ENCODE peak calls at places on chromosome 13, in ten cellular contexts. Q is LHCN-M2; S is C1 segment of cervical spinal cord; C is stimulated activated naive B cell treated with anti-CD40 and anti-IgM and Interleukin-4, amounts not matched to agents 10 μg/mL and 1 μg/mL and 100 μg/mL, for 72 hours; V is H9; H is stimulated activated naive CD8-positive, alpha-beta T cell treated with anti-CD3 and anti-CD28 coated beads, Interleukin-15, Interleukin-2, amounts not matched to agents 100 U/mL and 50 U/mL, for 24 hours; U is heart right ventricle; P is MV-4-11; R is NCI-H226; A is kidney epithelial cell. O is an unnamed sample.

GRCh38 chr13:94345374-94346195 is 133.9 kb downstream of the DCT start:
- DNase-seq in Q (peak), S (no peak), C (no peak), V (no peak), H (no peak), U (no peak), P (no peak), R (peak), A (no peak), O (no peak)

GRCh38 chr13:51083706-51084105 is 27.4 kb downstream of the C13orf42 start:
- DNase-seq in Q (no peak), S (no peak), C (no peak), V (no peak), H (no peak), U (no peak), P (no peak), R (no peak), A (no peak), O (no peak)

GRCh38 chr13:74258951-74259350 is 124.7 kb upstream of the KLF12 start:
- DNase-seq in Q (peak), S (no peak), C (no peak), V (no peak), H (no peak), U (no peak), P (no peak), R (no peak), A (no peak), O (no peak)

GRCh38 chr13:23999411-23999810 is 102.1 kb upstream of the C1QTNF9B start:
- DNase-seq in Q (no peak), S (no peak), C (no peak), V (no peak), H (no peak), U (no peak), P (no peak), R (no peak), A (no peak), O (no peak)

GRCh38 chr13:110773480-110773879 is 60.0 kb downstream of the ING1 start:
- DNase-seq in Q (no peak), S (no peak), C (no peak), V (no peak), H (no peak), U (no peak), P (no peak), R (no peak), A (no peak), O (no peak)

GRCh38 chr13:20320885-20321284 is 88.8 kb upstream of the GJB6 start:
- DNase-seq in Q (no peak), S (no peak), C (no peak), V (no peak), H (no peak), U (no peak), P (no peak), R (no peak), A (no peak), O (no peak)

GRCh38 chr13:65677906-65678305 is 1552.2 kb downstream of the PCDH9 start:
- DNase-seq in Q (peak), S (no peak), C (no peak), V (no peak), H (no peak), U (no peak), P (no peak), R (no peak), A (no peak), O (no peak)

GRCh38 chr13:44044544-44045178 is 165.0 kb downstream of the LACC1 start:
- DNase-seq in Q (peak), S (no peak), C (no peak), V (no peak), H (no peak), U (no peak), P (no peak), R (no peak), A (no peak), O (no peak)

GRCh38 chr13:67736646-67737420 is 506.7 kb upstream of the PCDH9 start:
- DNase-seq in Q (peak), S (no peak), C (no peak), V (peak), H (no peak), U (no peak), P (no peak), R (no peak), A (peak), O (no peak)

GRCh38 chr13:45055198-45055901 is 65.0 kb upstream of the GTF2F2 start:
- DNase-seq in Q (peak), S (no peak), C (no peak), V (no peak), H (peak), U (no peak), P (peak), R (peak), A (peak), O (peak)

GRCh38 chr13:75633285-75633684 is 2.8 kb upstream of the LMO7 start:
- DNase-seq in Q (peak), S (no peak), C (no peak), V (no peak), H (no peak), U (no peak), P (no peak), R (peak), A (no peak), O (no peak)

GRCh38 chr13:85586422-85586831 is 212.8 kb downstream of the SLITRK6 start:
- DNase-seq in Q (no peak), S (no peak), C (no peak), V (no peak), H (no peak), U (no peak), P (no peak), R (peak), A (peak), O (no peak)

GRCh38 chr13:30873519-30873918 is 32.6 kb upstream of the MEDAG start:
- DNase-seq in Q (no peak), S (no peak), C (no peak), V (no peak), H (no peak), U (no peak), P (no peak), R (no peak), A (no peak), O (no peak)

GRCh38 chr13:105272660-105273631 is 1262.5 kb downstream of the EFNB2 start:
- DNase-seq in Q (no peak), S (no peak), C (no peak), V (peak), H (no peak), U (no peak), P (peak), R (no peak), A (no peak), O (no peak)

GRCh38 chr13:53545340-53545941 is 516.8 kb downstream of the OLFM4 start:
- DNase-seq in Q (no peak), S (no peak), C (no peak), V (peak), H (no peak), U (no peak), P (no peak), R (no peak), A (no peak), O (no peak)

GRCh38 chr13:114012921-114013320 is 39.0 kb upstream of the C13orf46 start:
- DNase-seq in Q (no peak), S (no peak), C (no peak), V (no peak), H (no peak), U (no peak), P (no peak), R (no peak), A (no peak), O (no peak)

GRCh38 chr13:98823442-98823841 is 71.0 kb upstream of the SLC15A1 start:
- DNase-seq in Q (no peak), S (no peak), C (no peak), V (no peak), H (no peak), U (no peak), P (no peak), R (peak), A (no peak), O (no peak)

GRCh38 chr13:34391071-34391470 is 551.0 kb upstream of the NBEA start:
- DNase-seq in Q (peak), S (no peak), C (no peak), V (no peak), H (no peak), U (no peak), P (no peak), R (no peak), A (peak), O (no peak)

GRCh38 chr13:30421093-30422055 is 919 bp upstream of the UBE2L5 start:
- DNase-seq in Q (peak), S (peak), C (peak), V (peak), H (peak), U (peak), P (peak), R (peak), A (no peak), O (no peak)

GRCh38 chr13:19817106-19817505 is 34.4 kb upstream of the PSPC1 start:
- DNase-seq in Q (no peak), S (no peak), C (no peak), V (no peak), H (no peak), U (no peak), P (no peak), R (no peak), A (no peak), O (no peak)

GRCh38 chr13:39971526-39971925 is 316.1 kb downstream of the COG6 start:
- DNase-seq in Q (no peak), S (no peak), C (no peak), V (no peak), H (no peak), U (no peak), P (no peak), R (no peak), A (no peak), O (no peak)

GRCh38 chr13:33379597-33379996 is 94.0 kb upstream of the STARD13 start:
- DNase-seq in Q (no peak), S (no peak), C (no peak), V (peak), H (no peak), U (no peak), P (no peak), R (no peak), A (no peak), O (no peak)

GRCh38 chr13:39847336-39847735 is 191.9 kb downstream of the COG6 start:
- DNase-seq in Q (peak), S (no peak), C (no peak), V (no peak), H (no peak), U (no peak), P (no peak), R (no peak), A (no peak), O (no peak)

GRCh38 chr13:98584668-98585397 is 7.9 kb upstream of the STK24 start:
- DNase-seq in Q (no peak), S (no peak), C (no peak), V (no peak), H (no peak), U (no peak), P (no peak), R (no peak), A (no peak), O (no peak)

GRCh38 chr13:51451467-51452390 is 1.1 kb downstream of the INTS6 start:
- DNase-seq in Q (peak), S (peak), C (peak), V (peak), H (peak), U (peak), P (peak), R (peak), A (no peak), O (peak)